ENCODE peak calls at places on chromosomes 12 and 14, in ten cellular contexts. V, B, J, Q, D, K, X, Y, W and A are unnamed samples.

GRCh38 chr12:52446346-52447045 is 5.5 kb downstream of the KRT6B start:
- DNase-seq in V (no peak), B (no peak), J (no peak), Q (no peak), D (no peak), K (no peak), X (no peak), Y (no peak), W (no peak), A (no peak)

GRCh38 chr14:101215936-101216335 is 312.4 kb upstream of the RTL1 start:
- DNase-seq in V (no peak), B (no peak), J (no peak), Q (peak), D (no peak), K (no peak), X (peak), Y (no peak), W (no peak), A (no peak)

GRCh38 chr14:66440806-66441205 is 45.4 kb upstream of the CCDC196 start:
- DNase-seq in V (no peak), B (no peak), J (no peak), Q (no peak), D (no peak), K (no peak), X (no peak), Y (no peak), W (no peak), A (no peak)

GRCh38 chr14:69138189-69138535 is 14.8 kb downstream of the DCAF5 start:
- DNase-seq in V (no peak), B (no peak), J (no peak), Q (no peak), D (no peak), K (peak), X (no peak), Y (no peak), W (no peak), A (no peak)

GRCh38 chr14:55117816-55118441 is 11.1 kb upstream of the LGALS3 start:
- DNase-seq in V (no peak), B (no peak), J (peak), Q (no peak), D (no peak), K (peak), X (no peak), Y (peak), W (no peak), A (no peak)

GRCh38 chr14:95033851-95034622 is 123.3 kb downstream of the DICER1 start:
- DNase-seq in V (no peak), B (no peak), J (no peak), Q (no peak), D (no peak), K (no peak), X (no peak), Y (no peak), W (no peak), A (no peak)

GRCh38 chr14:75141967-75142366 is 15.1 kb upstream of the NEK9 start:
- DNase-seq in V (no peak), B (peak), J (peak), Q (no peak), D (peak), K (peak), X (no peak), Y (no peak), W (no peak), A (peak)

GRCh38 chr12:49789992-49790391 is 38.2 kb downstream of the NCKAP5L start:
- DNase-seq in V (peak), B (no peak), J (no peak), Q (no peak), D (no peak), K (no peak), X (no peak), Y (no peak), W (no peak), A (no peak)

GRCh38 chr14:51561141-51561540 is 90.6 kb upstream of the FRMD6 start:
- DNase-seq in V (no peak), B (no peak), J (no peak), Q (no peak), D (no peak), K (no peak), X (no peak), Y (no peak), W (no peak), A (no peak)

GRCh38 chr14:50122291-50122690 is 5.9 kb upstream of the VCPKMT start:
- DNase-seq in V (no peak), B (no peak), J (no peak), Q (no peak), D (no peak), K (no peak), X (no peak), Y (no peak), W (no peak), A (no peak)

GRCh38 chr14:105301103-105301914 is 508 bp upstream of the BRF1 start:
- DNase-seq in V (peak), B (peak), J (peak), Q (peak), D (peak), K (peak), X (peak), Y (peak), W (peak), A (peak)

GRCh38 chr14:27050195-27050594 is 452.4 kb upstream of the NOVA1 start:
- DNase-seq in V (no peak), B (no peak), J (no peak), Q (no peak), D (no peak), K (no peak), X (no peak), Y (no peak), W (no peak), A (no peak)

GRCh38 chr12:120067084-120067869 is 49.3 kb downstream of the RAB35 start:
- DNase-seq in V (no peak), B (no peak), J (no peak), Q (no peak), D (no peak), K (no peak), X (no peak), Y (no peak), W (no peak), A (no peak)

GRCh38 chr14:33475623-33476022 is 475.3 kb downstream of the EGLN3 start:
- DNase-seq in V (no peak), B (no peak), J (peak), Q (no peak), D (peak), K (peak), X (no peak), Y (peak), W (peak), A (peak)

GRCh38 chr12:130571734-130572133 is 144.4 kb downstream of the RIMBP2 start:
- DNase-seq in V (no peak), B (no peak), J (no peak), Q (no peak), D (no peak), K (no peak), X (no peak), Y (no peak), W (no peak), A (no peak)

GRCh38 chr14:92684801-92685560 is 63.4 kb downstream of the LGMN start:
- DNase-seq in V (no peak), B (no peak), J (no peak), Q (peak), D (no peak), K (no peak), X (no peak), Y (no peak), W (no peak), A (peak)

GRCh38 chr14:62168564-62169155 is 406.4 kb downstream of the SNAPC1 start:
- DNase-seq in V (no peak), B (no peak), J (no peak), Q (no peak), D (peak), K (no peak), X (no peak), Y (no peak), W (no peak), A (no peak)
- TF ChIP-seq CTCF in V (peak), B (no peak), J (no peak), Q (no peak), D (peak), K (peak), X (no peak), Y (peak), W (no peak), A (peak)

GRCh38 chr12:6612247-6612646 is 5.1 kb upstream of the CHD4 start:
- DNase-seq in V (no peak), B (no peak), J (no peak), Q (no peak), D (no peak), K (no peak), X (no peak), Y (no peak), W (no peak), A (peak)

GRCh38 chr12:6614513-6615177 is 7.5 kb upstream of the CHD4 start:
- DNase-seq in V (peak), B (no peak), J (no peak), Q (no peak), D (no peak), K (no peak), X (no peak), Y (no peak), W (no peak), A (no peak)

GRCh38 chr12:6613015-6613775 is 6.0 kb upstream of the CHD4 start:
- DNase-seq in V (no peak), B (no peak), J (peak), Q (peak), D (peak), K (peak), X (peak), Y (no peak), W (no peak), A (peak)

GRCh38 chr12:6612652-6613014 is 5.5 kb upstream of the CHD4 start:
- DNase-seq in V (no peak), B (no peak), J (no peak), Q (no peak), D (no peak), K (no peak), X (no peak), Y (no peak), W (no peak), A (peak)

DNA sequence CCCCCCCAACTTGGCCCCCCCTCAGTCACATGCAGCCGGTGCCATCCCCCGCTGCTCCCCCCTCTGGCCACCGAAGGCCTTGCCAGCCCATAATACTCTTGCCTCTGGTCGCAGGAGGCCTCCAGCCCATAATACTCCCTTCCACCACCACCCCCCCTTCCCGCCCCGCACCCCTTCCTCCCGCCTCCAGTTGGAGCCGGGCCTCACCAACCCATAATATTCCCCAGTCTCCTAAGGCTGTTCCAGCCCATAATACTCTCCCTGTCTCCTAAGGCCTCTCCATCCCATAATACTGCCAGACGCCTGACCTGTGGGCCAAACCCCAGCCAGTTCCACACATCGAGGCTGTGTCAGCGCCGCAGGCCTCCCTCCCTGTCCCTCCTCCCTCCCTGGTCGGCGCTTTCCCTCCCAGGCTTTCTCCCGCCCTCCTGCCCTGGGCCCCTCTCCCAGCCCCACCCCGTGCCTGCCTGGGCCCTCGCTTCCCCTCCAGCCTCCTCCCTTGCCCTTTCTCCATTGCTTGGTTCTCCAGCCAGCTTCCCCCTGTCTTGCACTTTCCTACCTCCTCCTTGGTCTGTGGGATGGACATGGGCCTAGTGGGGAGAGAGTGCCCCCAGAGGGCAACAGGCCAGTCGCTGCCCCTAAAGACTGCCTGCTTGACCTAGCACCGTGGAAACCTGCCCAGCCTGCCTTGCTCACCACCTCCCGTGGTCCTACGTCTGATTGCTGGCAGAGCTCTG is 6.8 kb upstream of the CHD4 start:
- DNase-seq in V (peak), B (no peak), J (peak), Q (peak), D (peak), K (peak), X (peak), Y (peak), W (peak), A (peak)
- TF ChIP-seq CTCF in V (peak), B (no peak), J (no peak), Q (no peak), D (peak), K (no peak), X (no peak), Y (no peak), W (no peak), A (peak)

DNA sequence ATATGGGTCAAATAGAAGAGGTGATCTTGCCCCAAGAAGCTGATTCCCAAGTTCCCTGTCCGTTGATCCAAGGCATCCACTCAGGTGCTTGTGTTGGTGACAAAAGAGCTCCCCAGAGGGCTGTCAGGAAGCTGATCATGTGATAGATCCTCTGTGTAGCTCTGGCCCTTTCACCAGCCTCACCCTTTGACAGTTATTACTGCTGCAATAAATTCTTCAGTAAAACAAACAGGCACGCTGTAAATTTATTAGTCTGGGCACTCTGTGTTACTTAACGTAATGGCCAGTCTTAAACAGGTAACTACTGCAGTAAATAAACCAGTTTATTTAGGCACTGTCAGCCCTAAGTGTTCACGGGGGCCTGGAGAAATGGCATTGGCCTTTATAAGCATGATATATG is 473.9 kb downstream of the BCL11B start:
- DNase-seq in V (no peak), B (no peak), J (no peak), Q (no peak), D (no peak), K (no peak), X (no peak), Y (no peak), W (no peak), A (peak)
- TF ChIP-seq CTCF in V (no peak), B (no peak), J (no peak), Q (no peak), D (no peak), K (no peak), X (no peak), Y (no peak), W (no peak), A (no peak)

DNA sequence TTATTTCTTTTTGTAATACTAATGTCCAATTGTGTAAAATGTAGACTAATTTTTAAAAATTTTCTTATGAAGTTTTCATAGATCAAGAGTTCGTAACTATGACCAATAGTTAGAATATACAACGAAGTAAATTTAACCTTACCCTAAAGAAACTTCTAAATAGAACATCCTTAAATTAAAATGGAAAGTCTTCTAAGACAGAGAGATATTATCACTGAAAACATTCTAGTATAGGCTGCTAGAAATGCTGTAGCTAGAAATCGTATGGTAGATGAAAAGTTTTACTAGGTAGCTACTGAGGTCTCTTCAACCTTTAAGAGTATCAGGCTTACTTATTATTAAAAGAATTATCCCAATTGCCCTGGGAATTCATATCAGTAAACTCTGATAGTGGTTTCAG is 925 bp downstream of the CLEC2A start:
- DNase-seq in V (no peak), B (no peak), J (no peak), Q (no peak), D (no peak), K (no peak), X (no peak), Y (no peak), W (no peak), A (no peak)
- TF ChIP-seq CTCF in V (no peak), B (no peak), J (no peak), Q (no peak), D (no peak), K (no peak), X (no peak), Y (no peak), W (no peak), A (no peak)

DNA sequence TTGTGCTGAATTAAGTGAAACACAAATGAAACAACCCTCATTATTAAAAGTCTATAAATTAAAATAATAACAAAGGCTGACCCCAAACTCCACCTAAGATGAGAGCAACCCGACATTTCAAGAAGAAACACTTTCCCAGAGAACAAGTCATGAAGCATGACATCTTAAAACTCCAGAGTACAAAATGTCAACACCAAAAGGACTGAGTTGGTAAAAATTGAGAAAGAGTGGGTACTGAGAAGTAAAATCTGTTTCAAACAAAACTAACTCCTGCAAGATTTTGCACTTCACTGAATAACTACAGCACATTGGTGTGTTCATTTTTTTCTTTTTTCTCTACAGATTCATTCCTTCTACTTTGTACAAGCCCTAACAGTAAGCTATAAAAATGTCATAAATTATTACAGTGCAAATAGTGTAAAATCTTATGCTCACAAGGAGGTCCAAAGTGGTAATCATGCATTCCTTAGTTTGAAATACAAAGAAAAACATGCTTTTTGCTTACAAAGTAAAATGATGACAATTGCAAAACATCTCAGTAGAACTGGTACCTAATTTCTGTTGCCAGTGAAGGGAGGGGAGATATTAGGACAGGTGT is 31.8 kb downstream of the SLC35F4 start:
- DNase-seq in V (no peak), B (no peak), J (no peak), Q (no peak), D (peak), K (peak), X (no peak), Y (no peak), W (no peak), A (no peak)
- TF ChIP-seq CTCF in V (no peak), B (no peak), J (no peak), Q (no peak), D (no peak), K (no peak), X (no peak), Y (no peak), W (no peak), A (no peak)

GRCh38 chr12:57456737-57457490 is 1.8 kb downstream of the INHBE start:
- DNase-seq in V (no peak), B (no peak), J (no peak), Q (no peak), D (no peak), K (no peak), X (no peak), Y (no peak), W (no peak), A (no peak)
- TF ChIP-seq CTCF in V (no peak), B (no peak), J (no peak), Q (no peak), D (no peak), K (no peak), X (no peak), Y (no peak), W (no peak), A (no peak)

DNA sequence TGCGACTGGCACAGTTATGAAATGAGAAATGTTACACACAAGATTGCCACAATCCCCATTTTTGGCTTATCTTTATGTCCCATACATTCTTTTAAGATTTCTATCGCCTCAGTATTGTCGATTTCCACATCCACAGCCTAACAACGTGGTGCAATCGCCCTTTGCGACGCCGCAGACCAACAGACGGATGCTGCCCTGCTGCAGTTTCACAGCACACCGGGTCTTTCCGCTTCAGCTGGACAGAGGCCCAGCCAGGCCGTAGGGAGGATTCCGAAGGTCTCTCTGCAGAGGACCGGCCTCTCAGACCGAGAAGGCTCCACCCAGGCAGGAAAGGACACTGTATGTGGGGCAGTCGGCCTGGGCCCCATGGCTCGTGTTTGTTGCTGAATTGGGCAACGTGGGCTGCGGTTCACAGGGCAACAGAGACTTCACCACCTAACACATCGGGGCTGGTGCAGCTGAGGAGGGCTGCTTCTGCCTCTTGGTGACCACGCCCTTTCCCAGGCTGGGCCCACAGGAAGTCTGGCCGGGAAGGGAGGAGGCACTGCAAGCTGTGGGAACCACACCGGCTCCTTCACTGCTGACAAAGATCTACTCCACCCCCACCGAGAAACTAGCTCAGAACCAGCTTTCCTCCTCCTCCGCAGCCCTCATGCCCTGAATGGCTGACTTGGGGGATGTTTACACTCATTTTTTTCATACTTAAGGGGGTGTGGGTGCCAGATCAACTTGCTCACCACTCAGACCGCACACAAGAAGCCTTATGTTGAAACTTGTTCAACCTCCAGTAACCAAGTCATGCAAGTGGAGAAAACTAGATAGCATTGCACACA is 32.9 kb upstream of the MDM1 start:
- DNase-seq in V (peak), B (peak), J (peak), Q (peak), D (peak), K (peak), X (peak), Y (peak), W (peak), A (peak)
- TF ChIP-seq CTCF in V (no peak), B (no peak), J (no peak), Q (no peak), D (no peak), K (no peak), X (no peak), Y (peak), W (no peak), A (no peak)

GRCh38 chr12:57497223-57498142 is 9.6 kb downstream of the MARS1 start:
- DNase-seq in V (no peak), B (no peak), J (peak), Q (no peak), D (no peak), K (no peak), X (no peak), Y (no peak), W (no peak), A (no peak)
- TF ChIP-seq CTCF in V (no peak), B (no peak), J (no peak), Q (no peak), D (no peak), K (no peak), X (no peak), Y (no peak), W (no peak), A (no peak)